ENCODE peak calls at places on chromosomes 3 and 15, in eight cellular contexts. N is PC-9, M is upper lobe of right lung, D is HCT116, T is breast epithelium, G is tibial nerve, Y is mammary epithelial cell, A is stomach. H is an unnamed sample. For H3K4me1, the result is how much of the 10 kb centered on the place peaks cover.

GRCh38 chr3:20546636-20547035 is 360.6 kb upstream of the SGO1 start:
- DNase-seq in N (no peak), M (no peak), D (no peak), T (no peak), G (no peak), Y (no peak), A (no peak), H (no peak)

GRCh38 chr3:129576514-129577345 is 29.7 kb downstream of the PLXND1 start:
- DNase-seq in N (no peak), M (no peak), D (no peak), T (no peak), G (peak), Y (no peak), A (peak), H (no peak)

GRCh38 chr3:56801151-56801596 is 575 bp downstream of the ARHGEF3 start:
- DNase-seq in N (no peak), M (no peak), D (no peak), T (no peak), G (no peak), Y (peak), A (no peak), H (peak)

GRCh38 chr15:92392462-92392861 is 1.2 kb upstream of the ST8SIA2 start:
- DNase-seq in N (no peak), M (no peak), D (no peak), T (no peak), G (no peak), Y (no peak), A (no peak), H (no peak)

GRCh38 chr15:68211656-68212320 is 6.7 kb upstream of the CALML4 start:
- DNase-seq in N (no peak), M (no peak), D (no peak), T (peak), G (no peak), Y (no peak), A (no peak), H (no peak)

GRCh38 chr3:173429076-173429475 is 31.5 kb downstream of the NLGN1 start:
- DNase-seq in N (no peak), M (no peak), D (no peak), T (no peak), G (no peak), Y (no peak), A (no peak), H (no peak)

GRCh38 chr3:127590282-127590592 is 296 bp downstream of the TPRA1 start:
- DNase-seq in N (no peak), M (no peak), D (no peak), T (no peak), G (no peak), Y (no peak), A (no peak), H (no peak)

GRCh38 chr3:195549931-195550519 is 6.9 kb upstream of the PPP1R2 start:
- DNase-seq in N (peak), M (no peak), D (no peak), T (no peak), G (no peak), Y (no peak), A (no peak), H (no peak)

GRCh38 chr3:31755911-31756658 is 223.4 kb downstream of the STT3B start:
- DNase-seq in N (no peak), M (no peak), D (no peak), T (no peak), G (no peak), Y (no peak), A (no peak), H (no peak)

GRCh38 chr15:43151688-43152087 is 18.3 kb downstream of the TMEM62 start:
- DNase-seq in N (no peak), M (no peak), D (no peak), T (no peak), G (no peak), Y (no peak), A (no peak), H (no peak)

GRCh38 chr3:123605789-123606234 is 21.0 kb upstream of the HACD2 start:
- DNase-seq in N (peak), M (no peak), D (peak), T (no peak), G (no peak), Y (peak), A (no peak), H (peak)

GRCh38 chr15:90099868-90100854 is 2.1 kb downstream of the IDH2 start:
- DNase-seq in N (peak), M (no peak), D (no peak), T (peak), G (peak), Y (peak), A (peak), H (peak)
- H3K4me1 ChIP-seq in N (half or more), M (under half), D (under half), T (under half), G (under half), Y (under half), A (half or more), H (under half)

DNA sequence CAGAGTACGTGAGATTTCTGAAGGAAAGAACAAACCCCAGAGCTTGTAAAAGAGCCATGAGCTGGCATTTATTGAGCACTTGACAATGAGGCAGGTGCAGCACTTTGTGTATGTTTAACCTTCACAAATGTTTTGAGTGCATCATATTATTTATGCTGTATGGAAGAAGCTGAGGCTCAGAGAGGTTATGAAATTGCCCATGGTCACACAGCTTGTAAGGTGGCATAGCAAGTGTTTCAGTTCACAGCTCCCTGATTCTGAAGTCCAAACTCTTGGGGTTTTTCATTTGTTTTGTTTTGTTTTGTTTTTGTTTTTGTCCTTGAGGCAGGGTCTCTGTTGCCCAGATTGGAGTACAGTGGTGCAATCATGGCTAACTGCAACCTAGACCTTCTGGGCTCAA is 25.1 kb upstream of the ADAMTS7 start:
- DNase-seq in N (no peak), M (no peak), D (no peak), T (no peak), G (no peak), Y (no peak), A (no peak), H (no peak)
- H3K27ac ChIP-seq in N (no peak), M (no peak), D (no peak), T (no peak), G (no peak), Y (no peak), A (no peak), H (no peak)

GRCh38 chr3:64533565-64534317 is 154.1 kb downstream of the ADAMTS9 start:
- DNase-seq in N (peak), M (peak), D (peak), T (peak), G (peak), Y (peak), A (peak), H (peak)
- TF ChIP-seq CTCF in N (peak), M (peak), D (peak), T (peak), G (peak), Y (peak), A (peak), H (peak)

DNA sequence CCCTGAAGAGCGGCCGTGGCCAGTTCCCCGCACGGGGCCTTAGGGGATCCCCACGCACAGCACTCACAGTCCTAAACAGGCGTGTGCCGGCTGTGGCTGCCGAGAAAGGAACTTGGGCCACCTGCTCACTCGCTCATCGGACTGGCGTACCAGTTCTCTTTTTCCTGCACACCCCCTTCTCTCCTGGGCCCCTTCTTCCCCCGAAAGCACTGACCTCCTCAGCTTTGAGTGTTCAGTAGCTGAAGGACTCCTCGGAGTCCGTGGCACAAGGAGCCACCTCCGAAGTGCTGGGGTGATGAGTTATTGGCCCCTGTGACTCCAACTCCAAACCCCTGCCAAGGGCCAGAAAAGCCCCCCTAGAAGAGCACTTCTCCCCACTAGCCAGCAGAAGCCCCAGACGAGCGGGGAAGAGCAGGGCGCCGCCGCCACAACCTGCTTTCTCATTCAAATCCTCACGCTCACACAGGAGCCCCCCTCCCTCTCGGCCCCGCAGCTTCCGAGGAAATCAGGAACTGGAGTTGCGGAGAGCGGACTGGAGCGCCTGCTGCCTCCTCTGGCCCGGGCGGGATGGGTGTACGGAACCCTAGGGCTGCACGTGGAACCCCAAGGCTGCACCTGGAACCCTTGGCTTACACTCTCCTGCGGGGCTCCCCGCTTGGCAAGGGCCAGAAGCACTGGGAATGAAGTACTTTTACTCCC is at the start of gene PLCH1:
- DNase-seq in N (no peak), M (peak), D (peak), T (peak), G (peak), Y (no peak), A (peak), H (no peak)
- H3K4me1 ChIP-seq in N (under half), M (under half), D (under half), T (under half), G (under half), Y (under half), A (under half), H (under half)

H was measured in foreskin keratinocyte.